ENCODE peak calls at places on chromosomes 6 and 20, in eight cellular contexts. F is HCT116; P is effector memory CD4-positive, alpha-beta T cell; L is pancreas; U is upper lobe of right lung; T is sigmoid colon; K is CD8-positive, alpha-beta T cell; V is psoas muscle. G is an unnamed sample.

GRCh38 chr20:22106308-22106938 is 401.0 kb downstream of the PAX1 start:
- DNase-seq in V (no peak), K (no peak), L (no peak), F (no peak), P (no peak), T (no peak), U (no peak), G (no peak)

GRCh38 chr20:2124632-2125131 is 23.1 kb downstream of the STK35 start:
- DNase-seq in L (no peak), K (no peak), P (no peak), V (no peak), F (no peak), U (no peak), T (no peak), G (no peak)

GRCh38 chr20:10448270-10449156 is 13.4 kb downstream of the SLX4IP start:
- DNase-seq in K (no peak), L (no peak), F (no peak), P (no peak), T (no peak), V (no peak), U (no peak), G (peak; percentile 69)

GRCh38 chr6:137830562-137830961 is 36.5 kb upstream of the TNFAIP3 start:
- DNase-seq in V (no peak), T (no peak), P (no peak), L (no peak), K (no peak), F (no peak), U (no peak), G (no peak)

GRCh38 chr6:95203153-95203754 is 374.1 kb upstream of the MANEA start:
- DNase-seq in F (peak; percentile 23), V (no peak), U (no peak), L (no peak), P (no peak), T (no peak), K (no peak), G (peak; percentile 70)

GRCh38 chr6:44034391-44034861 is 92.8 kb downstream of the MRPL14 start:
- DNase-seq in T (peak; percentile 61), V (no peak), F (no peak), U (peak; percentile 66), K (no peak), P (no peak), L (peak; percentile 37), G (no peak)

GRCh38 chr6:30810813-30811329 is 66.5 kb upstream of the IER3 start:
- DNase-seq in K (no peak), T (no peak), U (no peak), P (no peak), V (no peak), F (peak; percentile 91), L (no peak), G (no peak)

GRCh38 chr6:99393698-99394531 is at the start of gene COQ3:
- DNase-seq in L (peak; percentile 84), V (peak; percentile 78), U (peak; percentile 88), P (peak; percentile 42), T (peak; percentile 76), K (peak; percentile 63), F (peak; percentile 57), G (peak; percentile 81)

GRCh38 chr6:86744048-86744447 is 193.3 kb upstream of the HTR1E start:
- DNase-seq in K (no peak), P (no peak), F (no peak), U (no peak), L (no peak), V (no peak), T (no peak), G (no peak)

GRCh38 chr6:17865243-17865642 is 122.2 kb downstream of the KIF13A start:
- DNase-seq in F (peak; percentile 58), K (no peak), V (peak; percentile 20), P (no peak), L (no peak), U (no peak), T (no peak), G (no peak)

GRCh38 chr20:56988446-56988845 is 278.0 kb downstream of the BMP7 start:
- DNase-seq in F (no peak), U (no peak), V (no peak), L (no peak), P (no peak), T (no peak), K (no peak), G (no peak)

GRCh38 chr20:3800256-3800877 is 4.3 kb downstream of the CDC25B start:
- DNase-seq in F (no peak), K (no peak), L (no peak), U (no peak), P (no peak), T (no peak), V (no peak), G (no peak)

GRCh38 chr6:6169141-6169540 is 151.3 kb downstream of the F13A1 start:
- DNase-seq in U (no peak), K (no peak), F (no peak), L (no peak), P (no peak), V (no peak), T (no peak), G (no peak)

GRCh38 chr6:120826253-120826652 is 508.0 kb downstream of the TBC1D32 start:
- DNase-seq in F (peak; percentile 53), T (no peak), K (no peak), V (no peak), U (no peak), L (peak; percentile 65), P (no peak), G (no peak)

GRCh38 chr20:64114356-64114971 is 7.1 kb upstream of the NPBWR2 start:
- DNase-seq in L (no peak), K (no peak), U (peak; percentile 56), P (no peak), T (peak; percentile 42), V (no peak), F (no peak), G (no peak)

GRCh38 chr6:42224222-42225042 is 6.8 kb upstream of the MRPS10 start:
- DNase-seq in T (no peak), F (peak; percentile 97), P (no peak), L (no peak), U (no peak), V (no peak), K (no peak), G (no peak)

GRCh38 chr6:143802833-143803565 is 40.1 kb upstream of the LTV1 start:
- DNase-seq in K (no peak), P (no peak), L (no peak), F (no peak), U (no peak), T (no peak), V (no peak), G (no peak)

GRCh38 chr6:47234258-47234933 is 75.3 kb downstream of the TNFRSF21 start:
- DNase-seq in T (no peak), K (no peak), F (no peak), V (no peak), L (no peak), P (no peak), U (no peak), G (no peak)

GRCh38 chr6:137161975-137162374 is 11.5 kb downstream of the IL22RA2 start:
- DNase-seq in F (no peak), P (no peak), V (no peak), L (no peak), U (no peak), K (no peak), T (no peak), G (no peak)

GRCh38 chr6:45479834-45480696 is 102.3 kb upstream of the SUPT3H start:
- DNase-seq in V (no peak), T (no peak), P (no peak), U (no peak), K (no peak), L (no peak), F (no peak), G (no peak)
- H3K4me1 ChIP-seq in V (peaks cover 30% of the 10 kb centered on the region), T (peaks cover 31% of the 10 kb centered on the region), P (peaks cover 12% of the 10 kb centered on the region), U (peaks cover 8% of the 10 kb centered on the region), K (peaks cover 9% of the 10 kb centered on the region), L (no peaks in the 10 kb centered on the region), F (peaks cover 4% of the 10 kb centered on the region), G (no peaks in the 10 kb centered on the region)

GRCh38 chr20:384723-385122 is 4.2 kb downstream of the TRIB3 start:
- DNase-seq in F (no peak), V (no peak), P (no peak), T (no peak), U (no peak), L (no peak), K (no peak), G (no peak)

GRCh38 chr20:385448-385847 is 4.9 kb downstream of the TRIB3 start:
- DNase-seq in L (no peak), K (no peak), U (no peak), P (no peak), T (no peak), F (no peak), V (no peak), G (no peak)

GRCh38 chr20:389220-389619 is 8.7 kb downstream of the TRIB3 start:
- DNase-seq in F (no peak), U (no peak), P (no peak), L (no peak), K (no peak), V (no peak), T (no peak), G (no peak)

GRCh38 chr20:388034-388994 is 7.8 kb downstream of the TRIB3 start:
- DNase-seq in V (no peak), U (no peak), F (no peak), T (no peak), L (no peak), P (no peak), K (no peak), G (no peak)

GRCh38 chr20:387520-387919 is 7.0 kb downstream of the TRIB3 start:
- DNase-seq in T (no peak), L (no peak), V (no peak), F (no peak), P (no peak), K (no peak), U (no peak), G (no peak)
- H3K36me3 ChIP-seq in T (peaks cover 5% of the 10 kb centered on the region), L (peaks cover 10% of the 10 kb centered on the region), V (no peaks in the 10 kb centered on the region), F (peaks cover 8% of the 10 kb centered on the region), P (peaks cover 25% of the 10 kb centered on the region), K (peaks cover 32% of the 10 kb centered on the region), U (peaks cover 48% of the 10 kb centered on the region), G (peaks cover 66% of the 10 kb centered on the region)

DNA sequence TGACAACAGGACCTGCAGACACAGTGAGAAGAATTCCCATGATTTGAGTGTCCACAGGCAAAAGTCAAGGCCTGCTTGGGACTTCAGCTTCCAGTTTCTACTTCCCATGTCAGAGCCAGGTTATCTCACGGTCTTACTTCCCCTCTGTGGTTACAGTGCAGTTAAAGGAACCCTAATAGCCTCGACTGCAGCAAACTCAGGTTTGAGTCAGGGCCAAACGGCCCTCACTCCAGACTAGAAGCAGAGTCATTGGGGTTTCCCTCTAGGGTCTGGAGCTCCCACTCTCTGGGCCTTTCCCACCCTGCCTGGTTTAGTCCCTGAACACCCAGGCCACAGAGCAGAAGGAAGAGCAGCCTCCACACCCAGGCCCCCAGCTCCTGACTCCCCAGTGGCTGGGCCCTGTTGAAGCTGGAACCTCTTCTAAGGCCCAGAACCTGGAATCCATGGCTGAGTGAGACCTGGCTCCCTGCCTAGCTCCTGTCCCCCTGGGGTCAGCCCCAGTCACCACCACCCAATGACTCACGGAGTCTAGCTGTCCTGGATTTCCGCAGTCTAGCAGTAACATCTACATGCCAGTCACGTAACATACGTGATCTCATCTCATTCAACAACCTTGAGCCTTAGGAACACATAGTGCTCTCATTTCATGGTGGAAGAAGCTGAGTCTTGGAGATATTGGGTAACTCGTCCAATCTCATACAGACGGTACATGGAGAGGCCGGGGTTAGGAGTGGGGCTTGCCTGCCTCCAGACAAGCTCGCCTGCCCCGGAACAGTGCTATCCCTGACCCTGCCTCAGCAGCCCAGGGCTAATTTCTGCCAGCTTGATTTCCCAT is 9.2 kb upstream of the GHRH start:
- DNase-seq in P (no peak), V (no peak), K (no peak), T (no peak), F (no peak), L (no peak), U (no peak), G (no peak)
- H3K4me1 ChIP-seq in P (no peaks in the 10 kb centered on the region), V (no peaks in the 10 kb centered on the region), K (no peaks in the 10 kb centered on the region), T (no peaks in the 10 kb centered on the region), F (peaks cover 13% of the 10 kb centered on the region), L (no peaks in the 10 kb centered on the region), U (peaks cover 9% of the 10 kb centered on the region), G (peaks cover 8% of the 10 kb centered on the region)

GRCh38 chr20:38973546-38974120 is 11.5 kb downstream of the DHX35 start:
- DNase-seq in T (peak; percentile 81), K (no peak), V (no peak), F (no peak), U (no peak), P (no peak), L (no peak), G (no peak)
- H3K36me3 ChIP-seq in T (peaks cover 17% of the 10 kb centered on the region), K (peaks cover 8% of the 10 kb centered on the region), V (peaks cover 14% of the 10 kb centered on the region), F (peaks cover 7% of the 10 kb centered on the region), U (peaks cover 41% of the 10 kb centered on the region), P (peaks cover 24% of the 10 kb centered on the region), L (peaks cover 4% of the 10 kb centered on the region), G (peaks cover 15% of the 10 kb centered on the region)

G was measured in HAP-1.